ENCODE peak calls at places on chromosomes 3 and 15, in ten cellular contexts. P is small intestine; Z is heart right ventricle; M is SJSA1; X is HepG2; W is neuronal stem cell; F is CD8-positive, alpha-beta T cell; L is heart left ventricle; C is cardiac muscle cell; U is brain microvascular endothelial cell. O is an unnamed sample.

GRCh38 chr3:158355623-158356588 is 215.1 kb upstream of the MLF1 start:
- DNase-seq in P (no peak), Z (no peak), M (no peak), X (no peak), W (no peak), F (no peak), L (no peak), C (no peak), U (no peak), O (no peak)

GRCh38 chr3:147945968-147946519 is 536.9 kb downstream of the ZIC1 start:
- DNase-seq in P (peak; percentile 43), Z (peak; percentile 20), M (peak; percentile 72), X (peak; percentile 24), W (no peak), F (no peak), L (peak; percentile 20), C (peak; percentile 96), U (peak; percentile 96), O (peak; percentile 25)

GRCh38 chr3:18853269-18853668 is 295.0 kb upstream of the KCNH8 start:
- DNase-seq in P (no peak), Z (no peak), M (no peak), X (no peak), W (no peak), F (no peak), L (no peak), C (no peak), U (no peak), O (no peak)

GRCh38 chr3:15659254-15659975 is 57.9 kb downstream of the BTD start:
- DNase-seq in P (no peak), Z (no peak), M (no peak), X (no peak), W (no peak), F (no peak), L (no peak), C (peak; percentile 17), U (no peak), O (no peak)

GRCh38 chr3:132519914-132520313 is 77.2 kb upstream of the ACKR4 start:
- DNase-seq in P (no peak), Z (no peak), M (no peak), X (no peak), W (no peak), F (no peak), L (no peak), C (no peak), U (no peak), O (no peak)

GRCh38 chr3:127714866-127715265 is 42.1 kb downstream of the ABTB1 start:
- DNase-seq in P (no peak), Z (no peak), M (no peak), X (no peak), W (no peak), F (no peak), L (no peak), C (no peak), U (no peak), O (no peak)

GRCh38 chr15:70152070-70152480 is 54.4 kb upstream of the TLE3 start:
- DNase-seq in P (peak; percentile 65), Z (no peak), M (no peak), X (no peak), W (no peak), F (no peak), L (no peak), C (peak; percentile 68), U (peak; percentile 29), O (no peak)

GRCh38 chr15:99707481-99708270 is 25.6 kb downstream of the LYSMD4 start:
- DNase-seq in P (no peak), Z (no peak), M (no peak), X (no peak), W (no peak), F (no peak), L (no peak), C (no peak), U (no peak), O (no peak)

GRCh38 chr3:60461199-60461598 is 790.1 kb downstream of the FHIT start:
- DNase-seq in P (no peak), Z (no peak), M (no peak), X (no peak), W (no peak), F (no peak), L (no peak), C (no peak), U (no peak), O (no peak)

GRCh38 chr3:64399205-64399800 is 174.0 kb upstream of the PRICKLE2 start:
- DNase-seq in P (peak; percentile 59), Z (peak; percentile 64), M (peak; percentile 48), X (peak; percentile 21), W (peak; percentile 51), F (no peak), L (peak; percentile 21), C (peak; percentile 76), U (peak; percentile 60), O (peak; percentile 39)

GRCh38 chr15:75650908-75651809 is 3.4 kb downstream of the SNX33 start:
- DNase-seq in P (peak; percentile 64), Z (peak; percentile 84), M (no peak), X (peak; percentile 76), W (no peak), F (no peak), L (peak; percentile 78), C (peak; percentile 41), U (no peak), O (no peak)
- H3K27ac ChIP-seq in P (peak overlapping the region; percentile 34), Z (peak overlapping the region; percentile 68), M (no peak overlapping the region), X (peak overlapping the region; percentile 44), W (no peak overlapping the region), F (no peak overlapping the region), L (peak overlapping the region; percentile 75), C (no peak overlapping the region), U (peak overlapping the region; percentile 52), O (no peak overlapping the region)

GRCh38 chr15:49372366-49372765 is 50.7 kb upstream of the FGF7 start:
- DNase-seq in P (no peak), Z (no peak), M (no peak), X (no peak), W (no peak), F (no peak), L (no peak), C (no peak), U (no peak), O (peak; percentile 16)

GRCh38 chr15:49366496-49366895 is 56.5 kb upstream of the FGF7 start:
- DNase-seq in P (no peak), Z (no peak), M (no peak), X (no peak), W (no peak), F (no peak), L (no peak), C (no peak), U (no peak), O (no peak)

DNA sequence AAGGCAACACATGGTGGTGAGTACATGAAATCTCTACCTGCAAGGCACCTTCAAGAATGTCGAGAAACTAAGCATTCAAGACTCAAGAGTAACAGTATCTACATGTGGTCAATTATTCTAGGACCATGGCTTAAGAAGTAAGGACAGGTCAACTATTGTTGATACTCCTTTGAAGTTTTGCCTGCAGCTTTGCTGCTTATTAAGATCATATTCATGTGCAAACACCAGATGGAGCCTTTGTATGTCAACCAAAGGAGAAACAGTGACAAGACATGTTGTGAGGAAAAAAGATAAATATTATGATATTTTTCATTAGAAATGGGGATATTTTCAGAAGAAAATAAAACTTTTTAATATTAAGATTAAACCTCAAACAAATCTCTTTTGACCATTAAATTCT is 52.3 kb upstream of the FGF7 start:
- DNase-seq in P (peak; percentile 2), Z (no peak), M (no peak), X (no peak), W (no peak), F (no peak), L (no peak), C (peak; percentile 47), U (peak; percentile 19), O (no peak)
- H3K27me3 ChIP-seq in P (no peaks in the 10 kb centered on the region), Z (no peaks in the 10 kb centered on the region), M (no peaks in the 10 kb centered on the region), X (no peaks in the 10 kb centered on the region), W (no peaks in the 10 kb centered on the region), F (no peaks in the 10 kb centered on the region), L (no peaks in the 10 kb centered on the region), C (no peaks in the 10 kb centered on the region), U (no peaks in the 10 kb centered on the region), O (no peaks in the 10 kb centered on the region)

GRCh38 chr3:172157566-172158258 is 118.3 kb downstream of the FNDC3B start:
- DNase-seq in P (no peak), Z (no peak), M (no peak), X (no peak), W (no peak), F (no peak), L (no peak), C (no peak), U (no peak), O (no peak)

GRCh38 chr3:172159962-172160538 is 120.7 kb downstream of the FNDC3B start:
- DNase-seq in P (no peak), Z (peak; percentile 75), M (no peak), X (no peak), W (no peak), F (no peak), L (peak; percentile 75), C (peak; percentile 75), U (peak; percentile 61), O (no peak)

GRCh38 chr3:172156309-172156998 is 117.1 kb downstream of the FNDC3B start:
- DNase-seq in P (no peak), Z (no peak), M (no peak), X (no peak), W (no peak), F (no peak), L (no peak), C (no peak), U (no peak), O (no peak)

GRCh38 chr3:172159376-172159775 is 120.0 kb downstream of the FNDC3B start:
- DNase-seq in P (no peak), Z (no peak), M (no peak), X (no peak), W (no peak), F (no peak), L (no peak), C (no peak), U (no peak), O (no peak)

DNA sequence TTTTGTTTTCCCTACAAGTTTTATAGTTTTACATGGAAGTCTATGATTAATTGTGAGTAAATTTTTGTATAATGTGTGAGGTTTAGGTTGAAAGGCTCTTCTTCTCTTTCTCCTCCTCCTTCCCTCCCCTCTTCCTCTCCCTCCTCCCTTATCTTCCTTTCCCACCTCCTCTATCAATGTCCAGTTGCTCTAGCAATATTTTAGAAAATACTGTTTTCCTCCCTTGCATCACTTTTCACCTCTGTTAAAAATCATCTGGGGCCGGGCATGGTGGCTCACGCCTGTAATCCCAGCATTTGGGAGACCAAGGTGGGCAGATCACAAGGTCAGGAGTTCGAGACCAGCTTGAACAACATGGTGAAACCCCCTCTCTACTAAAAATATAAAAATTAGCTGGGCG is 119.4 kb downstream of the FNDC3B start:
- DNase-seq in P (no peak), Z (no peak), M (no peak), X (no peak), W (no peak), F (no peak), L (no peak), C (no peak), U (no peak), O (no peak)
- H3K27ac ChIP-seq in P (no peak overlapping the region), Z (no peak overlapping the region), M (no peak overlapping the region), X (no peak overlapping the region), W (no peak overlapping the region), F (no peak overlapping the region), L (no peak overlapping the region), C (no peak overlapping the region), U (peak overlapping the region; percentile 35), O (no peak overlapping the region)

DNA sequence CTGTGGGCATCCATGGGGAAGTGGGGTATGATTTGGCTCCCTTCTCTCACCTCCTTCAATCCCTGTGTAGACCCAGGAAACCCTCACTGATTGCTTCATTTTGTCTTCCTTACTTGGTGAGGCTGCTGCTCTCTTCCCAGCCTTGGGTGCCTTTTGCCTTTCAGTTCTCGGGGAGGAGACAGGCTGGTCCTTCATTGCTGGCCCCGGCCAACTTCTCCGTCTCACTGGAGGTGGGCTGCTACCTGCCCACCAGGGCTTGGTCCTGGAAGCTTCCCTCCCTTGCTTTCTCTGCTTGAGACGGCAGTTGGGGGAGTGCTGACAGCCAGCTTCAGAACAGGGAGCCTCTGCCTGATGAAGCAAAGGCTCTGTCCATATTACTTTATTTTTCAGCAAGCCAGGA is 4.7 kb downstream of the FOXL2 start:
- DNase-seq in P (no peak), Z (no peak), M (no peak), X (no peak), W (no peak), F (no peak), L (no peak), C (no peak), U (no peak), O (no peak)
- H3K27me3 ChIP-seq in P (peaks cover 16% of the 10 kb centered on the region), Z (peaks cover 98% of the 10 kb centered on the region), M (peaks cover 81% of the 10 kb centered on the region), X (peaks cover 90% of the 10 kb centered on the region), W (peaks cover 99% of the 10 kb centered on the region), F (peaks cover 68% of the 10 kb centered on the region), L (peaks cover 99% of the 10 kb centered on the region), C (peaks cover 100% of the 10 kb centered on the region), U (peaks cover 93% of the 10 kb centered on the region), O (peaks cover 85% of the 10 kb centered on the region)